ENCODE peak calls at places on chromosomes 11 and 22, in nine cellular contexts. L, E, I, V, U, H, W, S and T are unnamed samples.

GRCh38 chr11:78560826-78561484 is 13.7 kb downstream of the NARS2 start:
- DNase-seq in L (no peak), E (no peak), I (no peak), V (no peak), U (no peak), H (no peak), W (no peak), S (peak), T (no peak)

GRCh38 chr11:120219157-120219934 is 8.5 kb downstream of the OAF start:
- DNase-seq in L (no peak), E (no peak), I (no peak), V (no peak), U (no peak), H (no peak), W (peak), S (no peak), T (peak)

GRCh38 chr22:42145175-42145574 is 14.6 kb upstream of the CYP2D6 start:
- DNase-seq in L (no peak), E (no peak), I (no peak), V (no peak), U (no peak), H (no peak), W (no peak), S (no peak), T (no peak)

GRCh38 chr11:69113646-69114340 is 41.9 kb upstream of the SMIM38 start:
- DNase-seq in L (no peak), E (no peak), I (no peak), V (no peak), U (no peak), H (no peak), W (no peak), S (no peak), T (no peak)

GRCh38 chr22:48892571-48893287 is 934.9 kb downstream of the BRD1 start:
- DNase-seq in L (no peak), E (no peak), I (no peak), V (no peak), U (no peak), H (no peak), W (no peak), S (no peak), T (no peak)

GRCh38 chr11:43998308-43998707 is 49.5 kb upstream of the ACCSL start:
- DNase-seq in L (no peak), E (no peak), I (no peak), V (no peak), U (no peak), H (no peak), W (no peak), S (no peak), T (no peak)

GRCh38 chr11:18312663-18313420 is 9.1 kb downstream of the HPS5 start:
- DNase-seq in L (no peak), E (no peak), I (no peak), V (no peak), U (no peak), H (no peak), W (no peak), S (peak), T (no peak)

GRCh38 chr11:95154514-95154913 is 64.9 kb downstream of the ENDOD1 start:
- DNase-seq in L (peak), E (no peak), I (peak), V (no peak), U (peak), H (no peak), W (no peak), S (peak), T (peak)

GRCh38 chr11:443542-444199 is 1.9 kb upstream of the ANO9 start:
- DNase-seq in L (no peak), E (no peak), I (no peak), V (no peak), U (no peak), H (peak), W (no peak), S (no peak), T (no peak)

GRCh38 chr11:1978865-1979473 is 18.7 kb downstream of the H19 start:
- DNase-seq in L (no peak), E (no peak), I (no peak), V (no peak), U (no peak), H (peak), W (no peak), S (no peak), T (no peak)

GRCh38 chr11:125956371-125956770 is 10.5 kb downstream of the VSIG10L2 start:
- DNase-seq in L (no peak), E (no peak), I (no peak), V (no peak), U (no peak), H (no peak), W (peak), S (no peak), T (no peak)

GRCh38 chr11:8652140-8652539 is 30.3 kb downstream of the TRIM66 start:
- DNase-seq in L (no peak), E (no peak), I (no peak), V (no peak), U (no peak), H (no peak), W (peak), S (no peak), T (no peak)

GRCh38 chr11:14300661-14301304 is 58.2 kb downstream of the RRAS2 start:
- DNase-seq in L (peak), E (no peak), I (peak), V (no peak), U (peak), H (peak), W (peak), S (peak), T (peak)

GRCh38 chr11:59416613-59417012 is 9.6 kb downstream of the OR5A2 start:
- DNase-seq in L (no peak), E (no peak), I (no peak), V (no peak), U (no peak), H (no peak), W (no peak), S (no peak), T (no peak)

GRCh38 chr11:71917646-71918045 is 10.7 kb downstream of the XNDC1N start:
- DNase-seq in L (no peak), E (no peak), I (no peak), V (no peak), U (no peak), H (no peak), W (no peak), S (no peak), T (no peak)

GRCh38 chr22:46148336-46148735 is 2.0 kb upstream of the PPARA start:
- DNase-seq in L (peak), E (no peak), I (no peak), V (no peak), U (no peak), H (no peak), W (peak), S (no peak), T (peak)
- TF ChIP-seq POLR2A in L (peak), E (no peak), I (no peak), V (no peak), U (no peak), H (no peak), W (no peak), S (no peak), T (no peak)

GRCh38 chr11:86638673-86639072 is 33.7 kb downstream of the ME3 start:
- DNase-seq in L (no peak), E (no peak), I (no peak), V (no peak), U (no peak), H (no peak), W (no peak), S (no peak), T (no peak)
- H3K27ac ChIP-seq in L (no peak), E (no peak), I (no peak), V (no peak), U (no peak), H (no peak), W (peak), S (no peak), T (no peak)

GRCh38 chr22:50672471-50673230 is at the start of gene SHANK3:
- DNase-seq in L (no peak), E (no peak), I (no peak), V (no peak), U (no peak), H (peak), W (peak), S (peak), T (peak)
- TF ChIP-seq POLR2A in L (peak), E (peak), I (no peak), V (no peak), U (no peak), H (no peak), W (no peak), S (peak), T (peak)

GRCh38 chr11:111922803-111923202 is 4.1 kb downstream of the C11orf52 start:
- DNase-seq in L (no peak), E (no peak), I (no peak), V (no peak), U (no peak), H (peak), W (no peak), S (peak), T (no peak)
- H3K27ac ChIP-seq in L (peak), E (peak), I (no peak), V (no peak), U (peak), H (peak), W (peak), S (peak), T (peak)

GRCh38 chr11:122883682-122883981 is 1.1 kb downstream of the JHY start:
- DNase-seq in L (no peak), E (no peak), I (no peak), V (no peak), U (no peak), H (no peak), W (no peak), S (no peak), T (no peak)

GRCh38 chr11:122879785-122880184 is 2.8 kb upstream of the JHY start:
- DNase-seq in L (no peak), E (no peak), I (no peak), V (no peak), U (no peak), H (no peak), W (no peak), S (no peak), T (no peak)

GRCh38 chr11:122888162-122888561 is 5.6 kb downstream of the JHY start:
- DNase-seq in L (no peak), E (no peak), I (no peak), V (no peak), U (no peak), H (no peak), W (no peak), S (no peak), T (no peak)

GRCh38 chr11:122882189-122882808 is at the start of gene JHY:
- DNase-seq in L (no peak), E (peak), I (no peak), V (no peak), U (no peak), H (no peak), W (no peak), S (no peak), T (no peak)

GRCh38 chr11:122882809-122883681 is 486 bp downstream of the JHY start:
- DNase-seq in L (peak), E (peak), I (peak), V (no peak), U (peak), H (peak), W (peak), S (peak), T (peak)
- TF ChIP-seq POLR2A in L (no peak), E (no peak), I (no peak), V (peak), U (no peak), H (no peak), W (no peak), S (peak), T (peak)

GRCh38 chr11:48062649-48063048 is 82.3 kb downstream of the PTPRJ start:
- DNase-seq in L (no peak), E (no peak), I (no peak), V (no peak), U (no peak), H (no peak), W (no peak), S (no peak), T (no peak)

GRCh38 chr11:48064306-48064705 is 83.9 kb downstream of the PTPRJ start:
- DNase-seq in L (no peak), E (no peak), I (no peak), V (no peak), U (no peak), H (no peak), W (no peak), S (peak), T (no peak)

GRCh38 chr11:48063424-48063978 is 83.1 kb downstream of the PTPRJ start:
- DNase-seq in L (no peak), E (no peak), I (peak), V (no peak), U (peak), H (peak), W (peak), S (peak), T (no peak)

GRCh38 chr11:48066881-48067800 is 86.8 kb downstream of the PTPRJ start:
- DNase-seq in L (no peak), E (no peak), I (no peak), V (no peak), U (no peak), H (no peak), W (no peak), S (peak), T (no peak)
- H3K27ac ChIP-seq in L (peak), E (no peak), I (no peak), V (peak), U (no peak), H (no peak), W (no peak), S (no peak), T (no peak)

GRCh38 chr11:60785136-60785535 is at the start of gene MS4A10:
- DNase-seq in L (peak), E (no peak), I (no peak), V (no peak), U (no peak), H (no peak), W (no peak), S (no peak), T (no peak)
- TF ChIP-seq POLR2A in L (no peak), E (no peak), I (no peak), V (no peak), U (no peak), H (no peak), W (no peak), S (no peak), T (no peak)